ENCODE peak calls at places on chromosomes 4 and X, in four cellular contexts. One of them, this sample, is unnamed. For H3K36me3 and H3K4me1, the result is how much of the 10 kb centered on the place peaks cover.

GRCh38 chrX:144293229-144293628 is 409.4 kb downstream of the UBE2NL start:
- DNase-seq in psoas muscle: no peak
- DNase-seq in pancreas: no peak
- DNase-seq in cardiac muscle cell: no peak
- DNase-seq in this sample: no peak

GRCh38 chr4:336099-336892 is 1.3 kb upstream of the ZNF141 start:
- DNase-seq in psoas muscle: peak
- DNase-seq in pancreas: peak
- DNase-seq in cardiac muscle cell: peak
- DNase-seq in this sample: peak

GRCh38 chrX:91257388-91257787 is 177.3 kb upstream of the PABPC5 start:
- DNase-seq in pancreas: no peak
- DNase-seq in psoas muscle: no peak
- DNase-seq in cardiac muscle cell: no peak
- DNase-seq in this sample: no peak

GRCh38 chr4:67573193-67573592 is 14.7 kb downstream of the STAP1 start:
- DNase-seq in pancreas: no peak
- DNase-seq in cardiac muscle cell: no peak
- DNase-seq in psoas muscle: no peak
- DNase-seq in this sample: no peak

GRCh38 chrX:18179446-18179845 is 41.2 kb downstream of the BEND2 start:
- DNase-seq in cardiac muscle cell: no peak
- DNase-seq in psoas muscle: no peak
- DNase-seq in pancreas: no peak
- DNase-seq in this sample: no peak

GRCh38 chrX:136021903-136022302 is 36.7 kb downstream of the SLC9A6 start:
- DNase-seq in pancreas: no peak
- DNase-seq in cardiac muscle cell: no peak
- DNase-seq in psoas muscle: no peak
- DNase-seq in this sample: no peak

GRCh38 chr4:186687263-186687662 is 36.4 kb downstream of the FAT1 start:
- DNase-seq in psoas muscle: no peak
- DNase-seq in cardiac muscle cell: no peak
- DNase-seq in pancreas: no peak
- DNase-seq in this sample: no peak

GRCh38 chr4:151284534-151285245 is 7.7 kb downstream of the PRSS48 start:
- DNase-seq in psoas muscle: no peak
- DNase-seq in pancreas: no peak
- DNase-seq in cardiac muscle cell: no peak
- DNase-seq in this sample: no peak

GRCh38 chrX:20529301-20529700 is 262.6 kb upstream of the RPS6KA3 start:
- DNase-seq in pancreas: no peak
- DNase-seq in cardiac muscle cell: no peak
- DNase-seq in psoas muscle: no peak
- DNase-seq in this sample: no peak

GRCh38 chr4:85769009-85769408 is 294.1 kb downstream of the ARHGAP24 start:
- DNase-seq in pancreas: no peak
- DNase-seq in cardiac muscle cell: no peak
- DNase-seq in psoas muscle: no peak
- DNase-seq in this sample: no peak

GRCh38 chr4:4549534-4549933 is 7.7 kb upstream of the STX18 start:
- DNase-seq in psoas muscle: no peak
- DNase-seq in pancreas: no peak
- DNase-seq in cardiac muscle cell: no peak
- DNase-seq in this sample: no peak

GRCh38 chrX:133911816-133912495 is 73.4 kb downstream of the GPC3 start:
- DNase-seq in pancreas: no peak
- DNase-seq in cardiac muscle cell: no peak
- DNase-seq in psoas muscle: no peak
- DNase-seq in this sample: no peak

GRCh38 chr4:121272526-121272925 is 108.3 kb downstream of the QRFPR start:
- DNase-seq in psoas muscle: no peak
- DNase-seq in cardiac muscle cell: no peak
- DNase-seq in pancreas: no peak
- DNase-seq in this sample: no peak

GRCh38 chr4:95693594-95693993 is 144.8 kb upstream of the UNC5C start:
- DNase-seq in pancreas: no peak
- DNase-seq in cardiac muscle cell: no peak
- DNase-seq in psoas muscle: no peak
- DNase-seq in this sample: no peak

GRCh38 chr4:165715989-165716388 is 157.0 kb upstream of the TLL1 start:
- DNase-seq in psoas muscle: no peak
- DNase-seq in pancreas: no peak
- DNase-seq in cardiac muscle cell: no peak
- DNase-seq in this sample: no peak

GRCh38 chrX:39212456-39212855 is 411.2 kb downstream of the MID1IP1 start:
- DNase-seq in psoas muscle: no peak
- DNase-seq in pancreas: no peak
- DNase-seq in cardiac muscle cell: no peak
- DNase-seq in this sample: no peak

GRCh38 chr4:35952751-35953150 is 291.6 kb downstream of the ARAP2 start:
- DNase-seq in cardiac muscle cell: no peak
- DNase-seq in pancreas: no peak
- DNase-seq in psoas muscle: no peak
- DNase-seq in this sample: no peak

GRCh38 chr4:1512738-1513660 is 106.8 kb upstream of the NKX1-1 start:
- DNase-seq in psoas muscle: peak
- DNase-seq in pancreas: peak
- DNase-seq in cardiac muscle cell: peak
- DNase-seq in this sample: peak

GRCh38 chr4:41135761-41136160 is 78.6 kb downstream of the APBB2 start:
- DNase-seq in pancreas: no peak
- DNase-seq in cardiac muscle cell: no peak
- DNase-seq in psoas muscle: no peak
- DNase-seq in this sample: no peak

GRCh38 chrX:39613508-39613921 is 484.2 kb downstream of the BCOR start:
- DNase-seq in cardiac muscle cell: peak
- DNase-seq in pancreas: no peak
- DNase-seq in psoas muscle: peak
- DNase-seq in this sample: peak

GRCh38 chr4:7335363-7336066 is 99.2 kb downstream of the PSAPL1 start:
- DNase-seq in psoas muscle: peak
- DNase-seq in cardiac muscle cell: peak
- DNase-seq in pancreas: peak
- DNase-seq in this sample: peak

GRCh38 chr4:182126567-182126966 is 116.6 kb upstream of the TENM3 start:
- DNase-seq in psoas muscle: no peak
- DNase-seq in pancreas: no peak
- DNase-seq in cardiac muscle cell: no peak
- DNase-seq in this sample: no peak

GRCh38 chr4:118816538-118817177 is 19.3 kb downstream of the SEC24D start:
- DNase-seq in pancreas: no peak
- DNase-seq in cardiac muscle cell: no peak
- DNase-seq in psoas muscle: no peak
- DNase-seq in this sample: no peak

GRCh38 chrX:80578518-80579105 is 158.4 kb downstream of the TENT5D start:
- DNase-seq in psoas muscle: no peak
- DNase-seq in pancreas: no peak
- DNase-seq in cardiac muscle cell: peak
- DNase-seq in this sample: no peak

GRCh38 chr4:13515268-13515667 is 29.0 kb downstream of the NKX3-2 start:
- DNase-seq in cardiac muscle cell: no peak
- DNase-seq in psoas muscle: no peak
- DNase-seq in pancreas: no peak
- DNase-seq in this sample: no peak

GRCh38 chr4:13504374-13504773 is 20.2 kb upstream of the RAB28 start:
- DNase-seq in pancreas: no peak
- DNase-seq in psoas muscle: no peak
- DNase-seq in cardiac muscle cell: no peak
- DNase-seq in this sample: no peak

GRCh38 chr4:13511101-13511500 is 27.0 kb upstream of the RAB28 start:
- DNase-seq in pancreas: no peak
- DNase-seq in psoas muscle: no peak
- DNase-seq in cardiac muscle cell: no peak
- DNase-seq in this sample: no peak

GRCh38 chr4:13514722-13515121 is 29.6 kb downstream of the NKX3-2 start:
- DNase-seq in pancreas: no peak
- DNase-seq in psoas muscle: no peak
- DNase-seq in cardiac muscle cell: no peak
- DNase-seq in this sample: no peak

GRCh38 chr4:13509442-13509841 is 25.3 kb upstream of the RAB28 start:
- DNase-seq in pancreas: no peak
- DNase-seq in psoas muscle: no peak
- DNase-seq in cardiac muscle cell: no peak
- DNase-seq in this sample: no peak
- H3K36me3 ChIP-seq in pancreas: under half
- H3K36me3 ChIP-seq in psoas muscle: under half
- H3K36me3 ChIP-seq in cardiac muscle cell: under half
- H3K36me3 ChIP-seq in this sample: under half

DNA sequence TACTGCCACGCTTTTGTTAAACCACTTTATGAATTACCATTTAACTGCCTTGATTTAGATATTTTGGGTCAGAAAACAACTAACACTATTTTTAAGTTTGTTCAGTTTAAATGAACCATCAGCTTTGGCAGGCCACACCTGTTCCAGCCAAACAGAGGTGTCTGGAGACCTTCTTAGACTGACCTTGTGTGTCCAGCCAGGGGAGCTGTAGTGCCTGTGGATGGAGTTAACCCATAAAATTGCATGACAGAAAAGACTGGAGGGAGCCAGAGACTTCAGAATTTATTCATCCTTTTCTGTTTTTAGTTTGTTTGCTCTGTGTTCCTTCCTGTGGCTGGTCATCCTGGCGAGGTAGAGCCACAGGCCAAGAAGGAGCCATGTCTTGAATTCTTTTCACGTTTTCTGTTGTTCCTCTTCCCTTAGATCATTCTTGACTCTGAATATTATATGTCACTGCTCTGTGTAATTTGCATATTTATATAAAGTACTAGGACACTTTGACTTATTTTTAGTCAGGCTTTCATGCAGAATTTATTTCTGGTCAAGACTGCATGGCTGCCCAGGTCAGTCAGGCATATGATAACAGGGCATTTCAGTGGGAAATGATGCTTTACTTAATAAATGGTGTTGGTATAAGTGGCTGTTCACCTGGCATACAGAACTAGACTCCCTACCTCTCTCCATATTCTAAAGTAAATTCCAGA is 26.7 kb downstream of the HERC3 start:
- DNase-seq in cardiac muscle cell: no peak
- DNase-seq in psoas muscle: no peak
- DNase-seq in pancreas: no peak
- DNase-seq in this sample: no peak
- H3K4me1 ChIP-seq in cardiac muscle cell: under half
- H3K4me1 ChIP-seq in psoas muscle: half or more
- H3K4me1 ChIP-seq in pancreas: under half
- H3K4me1 ChIP-seq in this sample: under half

GRCh38 chrX:14915596-14915995 is 42.4 kb downstream of the MOSPD2 start:
- DNase-seq in psoas muscle: no peak
- DNase-seq in pancreas: no peak
- DNase-seq in cardiac muscle cell: no peak
- DNase-seq in this sample: no peak
- TF ChIP-seq CTCF in psoas muscle: no peak
- TF ChIP-seq CTCF in pancreas: no peak
- TF ChIP-seq CTCF in cardiac muscle cell: no peak
- TF ChIP-seq CTCF in this sample: no peak

DNA sequence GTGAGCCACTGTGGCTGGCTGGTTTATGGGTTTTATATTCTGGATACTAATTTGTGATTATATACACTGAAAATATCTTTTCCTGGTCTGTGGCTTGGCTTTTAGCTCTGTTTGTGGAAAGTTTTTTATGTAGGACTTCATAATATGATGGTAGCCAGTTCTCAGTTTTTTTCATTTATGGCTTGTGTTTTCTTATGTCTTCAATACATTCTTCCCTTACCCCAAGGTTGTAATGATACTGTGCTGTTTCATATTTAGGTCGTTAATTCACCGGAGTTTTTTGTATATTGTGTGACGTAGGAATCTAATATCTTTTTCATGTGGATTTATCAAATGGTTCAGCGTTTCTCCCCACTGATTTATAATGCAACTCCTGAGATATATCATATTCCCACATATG is 6.6 kb downstream of the ZFX start:
- DNase-seq in psoas muscle: no peak
- DNase-seq in cardiac muscle cell: no peak
- DNase-seq in pancreas: no peak
- DNase-seq in this sample: no peak
- H3K36me3 ChIP-seq in psoas muscle: under half
- H3K36me3 ChIP-seq in cardiac muscle cell: under half
- H3K36me3 ChIP-seq in pancreas: under half
- H3K36me3 ChIP-seq in this sample: under half

GRCh38 chr4:102826105-102826889 is 1.1 kb downstream of the UBE2D3 start:
- DNase-seq in psoas muscle: no peak
- DNase-seq in pancreas: peak
- DNase-seq in cardiac muscle cell: no peak
- DNase-seq in this sample: no peak

GRCh38 chr4:102823897-102824296 is 3.5 kb downstream of the UBE2D3 start:
- DNase-seq in pancreas: no peak
- DNase-seq in psoas muscle: no peak
- DNase-seq in cardiac muscle cell: no peak
- DNase-seq in this sample: no peak

GRCh38 chr4:102823464-102823863 is 3.9 kb downstream of the UBE2D3 start:
- DNase-seq in pancreas: no peak
- DNase-seq in cardiac muscle cell: no peak
- DNase-seq in psoas muscle: no peak
- DNase-seq in this sample: no peak

GRCh38 chr4:102825261-102826071 is 1.9 kb downstream of the UBE2D3 start:
- DNase-seq in psoas muscle: no peak
- DNase-seq in cardiac muscle cell: peak
- DNase-seq in pancreas: no peak
- DNase-seq in this sample: no peak

GRCh38 chr4:102824398-102824797 is 3.0 kb downstream of the UBE2D3 start:
- DNase-seq in psoas muscle: no peak
- DNase-seq in pancreas: no peak
- DNase-seq in cardiac muscle cell: no peak
- DNase-seq in this sample: no peak
- H3K4me1 ChIP-seq in psoas muscle: half or more
- H3K4me1 ChIP-seq in pancreas: half or more
- H3K4me1 ChIP-seq in cardiac muscle cell: under half
- H3K4me1 ChIP-seq in this sample: under half